ENCODE peak calls at places on chromosomes 6 and 20, in four cellular contexts. One of them, this sample, is unnamed.

GRCh38 chr20:1844723-1845523 is 50.3 kb upstream of the SIRPA start:
- DNase-seq in astrocyte of the spinal cord: peak
- DNase-seq in AG10803: peak
- DNase-seq in stimulated activated CD8-positive, alpha-beta memory T cell treated with anti-CD3 and anti-CD28 coated beads, Interleukin-15, amount 100 ng/mL, for 4 hours: no peak
- DNase-seq in this sample: no peak

GRCh38 chr20:63100926-63101699 is 94.3 kb upstream of the BHLHE23 start:
- DNase-seq in astrocyte of the spinal cord: no peak
- DNase-seq in AG10803: no peak
- DNase-seq in stimulated activated CD8-positive, alpha-beta memory T cell treated with anti-CD3 and anti-CD28 coated beads, Interleukin-15, amount 100 ng/mL, for 4 hours: no peak
- DNase-seq in this sample: no peak

GRCh38 chr20:43681991-43682410 is 15.1 kb downstream of the MYBL2 start:
- DNase-seq in astrocyte of the spinal cord: no peak
- DNase-seq in AG10803: no peak
- DNase-seq in stimulated activated CD8-positive, alpha-beta memory T cell treated with anti-CD3 and anti-CD28 coated beads, Interleukin-15, amount 100 ng/mL, for 4 hours: no peak
- DNase-seq in this sample: peak

GRCh38 chr6:73032586-73032985 is 192.7 kb downstream of the KHDC1L start:
- DNase-seq in astrocyte of the spinal cord: peak
- DNase-seq in AG10803: peak
- DNase-seq in stimulated activated CD8-positive, alpha-beta memory T cell treated with anti-CD3 and anti-CD28 coated beads, Interleukin-15, amount 100 ng/mL, for 4 hours: no peak
- DNase-seq in this sample: no peak

GRCh38 chr6:159074120-159074684 is 29.4 kb upstream of the TAGAP start:
- DNase-seq in astrocyte of the spinal cord: peak
- DNase-seq in AG10803: peak
- DNase-seq in stimulated activated CD8-positive, alpha-beta memory T cell treated with anti-CD3 and anti-CD28 coated beads, Interleukin-15, amount 100 ng/mL, for 4 hours: no peak
- DNase-seq in this sample: no peak

GRCh38 chr6:42555477-42556457 is 8.1 kb upstream of the UBR2 start:
- DNase-seq in astrocyte of the spinal cord: no peak
- DNase-seq in AG10803: peak
- DNase-seq in stimulated activated CD8-positive, alpha-beta memory T cell treated with anti-CD3 and anti-CD28 coated beads, Interleukin-15, amount 100 ng/mL, for 4 hours: no peak
- DNase-seq in this sample: no peak

GRCh38 chr6:163170294-163170883 is 244.1 kb upstream of the QKI start:
- DNase-seq in astrocyte of the spinal cord: no peak
- DNase-seq in AG10803: no peak
- DNase-seq in stimulated activated CD8-positive, alpha-beta memory T cell treated with anti-CD3 and anti-CD28 coated beads, Interleukin-15, amount 100 ng/mL, for 4 hours: no peak
- DNase-seq in this sample: no peak

GRCh38 chr20:25065625-25066338 is 7.8 kb upstream of the ACSS1 start:
- DNase-seq in astrocyte of the spinal cord: peak
- DNase-seq in AG10803: peak
- DNase-seq in stimulated activated CD8-positive, alpha-beta memory T cell treated with anti-CD3 and anti-CD28 coated beads, Interleukin-15, amount 100 ng/mL, for 4 hours: peak
- DNase-seq in this sample: no peak

GRCh38 chr6:33778475-33779121 is 10.3 kb downstream of the LEMD2 start:
- DNase-seq in astrocyte of the spinal cord: no peak
- DNase-seq in AG10803: no peak
- DNase-seq in stimulated activated CD8-positive, alpha-beta memory T cell treated with anti-CD3 and anti-CD28 coated beads, Interleukin-15, amount 100 ng/mL, for 4 hours: no peak
- DNase-seq in this sample: no peak

GRCh38 chr6:47151232-47151898 is 109.2 kb upstream of the ADGRF1 start:
- DNase-seq in astrocyte of the spinal cord: no peak
- DNase-seq in AG10803: no peak
- DNase-seq in stimulated activated CD8-positive, alpha-beta memory T cell treated with anti-CD3 and anti-CD28 coated beads, Interleukin-15, amount 100 ng/mL, for 4 hours: no peak
- DNase-seq in this sample: no peak

GRCh38 chr6:96345501-96345900 is 176.1 kb upstream of the UFL1 start:
- DNase-seq in astrocyte of the spinal cord: no peak
- DNase-seq in AG10803: no peak
- DNase-seq in stimulated activated CD8-positive, alpha-beta memory T cell treated with anti-CD3 and anti-CD28 coated beads, Interleukin-15, amount 100 ng/mL, for 4 hours: no peak
- DNase-seq in this sample: no peak

GRCh38 chr20:38537176-38537575 is 43.8 kb upstream of the ADIG start:
- DNase-seq in astrocyte of the spinal cord: no peak
- DNase-seq in AG10803: no peak
- DNase-seq in stimulated activated CD8-positive, alpha-beta memory T cell treated with anti-CD3 and anti-CD28 coated beads, Interleukin-15, amount 100 ng/mL, for 4 hours: no peak
- DNase-seq in this sample: no peak

GRCh38 chr6:149921361-149921760 is 1.6 kb downstream of the RAET1G start:
- DNase-seq in astrocyte of the spinal cord: no peak
- DNase-seq in AG10803: no peak
- DNase-seq in stimulated activated CD8-positive, alpha-beta memory T cell treated with anti-CD3 and anti-CD28 coated beads, Interleukin-15, amount 100 ng/mL, for 4 hours: no peak
- DNase-seq in this sample: no peak

GRCh38 chr20:62822788-62823651 is 6.2 kb downstream of the COL9A3 start:
- DNase-seq in astrocyte of the spinal cord: no peak
- DNase-seq in AG10803: no peak
- DNase-seq in stimulated activated CD8-positive, alpha-beta memory T cell treated with anti-CD3 and anti-CD28 coated beads, Interleukin-15, amount 100 ng/mL, for 4 hours: no peak
- DNase-seq in this sample: no peak

GRCh38 chr20:51346686-51347485 is 195.6 kb downstream of the NFATC2 start:
- DNase-seq in astrocyte of the spinal cord: peak
- DNase-seq in AG10803: peak
- DNase-seq in stimulated activated CD8-positive, alpha-beta memory T cell treated with anti-CD3 and anti-CD28 coated beads, Interleukin-15, amount 100 ng/mL, for 4 hours: no peak
- DNase-seq in this sample: no peak

GRCh38 chr20:46631212-46631869 is 19.9 kb downstream of the SLC13A3 start:
- DNase-seq in astrocyte of the spinal cord: no peak
- DNase-seq in AG10803: no peak
- DNase-seq in stimulated activated CD8-positive, alpha-beta memory T cell treated with anti-CD3 and anti-CD28 coated beads, Interleukin-15, amount 100 ng/mL, for 4 hours: no peak
- DNase-seq in this sample: no peak

GRCh38 chr6:24718449-24719124 is 367 bp downstream of the C6orf62 start:
- DNase-seq in astrocyte of the spinal cord: no peak
- DNase-seq in AG10803: no peak
- DNase-seq in stimulated activated CD8-positive, alpha-beta memory T cell treated with anti-CD3 and anti-CD28 coated beads, Interleukin-15, amount 100 ng/mL, for 4 hours: no peak
- DNase-seq in this sample: no peak